ENCODE peak calls at places on chromosomes 11 and 22, in five cellular contexts. P is heart right ventricle, L is lower lobe of right lung, U is NT2/D1, H is left ventricle myocardium inferior. T is an unnamed sample.
A peak's percentile ranks its signal among the peaks of the same experiment; 100 is the strongest.

GRCh38 chr11:119370486-119371046 is 10.9 kb downstream of the USP2 start:
- DNase-seq in P (peak; percentile 74), L (no peak), U (no peak), H (peak; percentile 68), T (no peak)

GRCh38 chr11:81092517-81092916 is 1641.1 kb downstream of the FAM181B start:
- DNase-seq in P (no peak), L (no peak), U (no peak), H (no peak), T (no peak)

GRCh38 chr11:59199546-59200420 is 12.9 kb downstream of the MPEG1 start:
- DNase-seq in P (no peak), L (no peak), U (no peak), H (no peak), T (no peak)

GRCh38 chr11:117058761-117059233 is 39.4 kb downstream of the SIK3 start:
- DNase-seq in P (no peak), L (no peak), U (no peak), H (no peak), T (no peak)

GRCh38 chr22:39520874-39521857 is 804 bp downstream of the ATF4 start:
- DNase-seq in P (peak; percentile 86), L (peak; percentile 90), U (no peak), H (peak; percentile 84), T (peak; percentile 95)

GRCh38 chr11:86978756-86979608 is 23.8 kb upstream of the FZD4 start:
- DNase-seq in P (no peak), L (no peak), U (no peak), H (no peak), T (no peak)

GRCh38 chr11:9351956-9352355 is 32.5 kb upstream of the IPO7 start:
- DNase-seq in P (no peak), L (no peak), U (no peak), H (no peak), T (no peak)

GRCh38 chr22:27836181-27836580 is 34.6 kb upstream of the MN1 start:
- DNase-seq in P (no peak), L (no peak), U (no peak), H (no peak), T (no peak)

DNA sequence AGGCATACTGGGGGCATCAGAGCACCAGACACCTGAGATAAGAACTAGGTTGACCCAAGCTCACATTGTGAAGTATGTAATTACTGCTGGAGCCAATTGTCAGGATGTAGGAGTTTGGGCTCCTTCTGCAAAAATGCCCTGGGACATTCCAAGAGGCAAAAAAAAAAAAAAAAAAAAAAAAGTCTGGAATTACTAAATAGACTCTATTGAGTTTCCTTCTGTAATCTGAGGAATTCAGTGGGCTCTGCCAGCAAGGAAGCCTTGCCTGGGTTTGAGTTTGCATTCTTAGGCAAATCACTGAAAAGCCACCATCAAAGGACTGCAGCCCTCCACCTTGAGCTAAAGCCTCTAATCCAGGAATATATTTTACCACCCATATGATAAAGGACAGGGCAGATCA is 8.0 kb upstream of the CAVIN3 start:
- DNase-seq in P (no peak), L (no peak), U (no peak), H (no peak), T (no peak)
- H3K4me1 ChIP-seq in P (peaks cover 11% of the 10 kb centered on the region), L (peaks cover 13% of the 10 kb centered on the region), U (no peaks in the 10 kb centered on the region), H (peaks cover 44% of the 10 kb centered on the region), T (no peaks in the 10 kb centered on the region)

GRCh38 chr11:61480261-61480660 is 28.3 kb upstream of the LRRC10B start:
- DNase-seq in P (no peak), L (no peak), U (no peak), H (no peak), T (no peak)

GRCh38 chr11:61484541-61484940 is 24.0 kb upstream of the LRRC10B start:
- DNase-seq in P (no peak), L (peak; percentile 57), U (no peak), H (no peak), T (no peak)

GRCh38 chr11:61482513-61482912 is 26.0 kb upstream of the LRRC10B start:
- DNase-seq in P (no peak), L (no peak), U (peak; percentile 57), H (no peak), T (no peak)

GRCh38 chr11:61480936-61481335 is 27.6 kb upstream of the LRRC10B start:
- DNase-seq in P (no peak), L (no peak), U (peak; percentile 81), H (no peak), T (no peak)

DNA sequence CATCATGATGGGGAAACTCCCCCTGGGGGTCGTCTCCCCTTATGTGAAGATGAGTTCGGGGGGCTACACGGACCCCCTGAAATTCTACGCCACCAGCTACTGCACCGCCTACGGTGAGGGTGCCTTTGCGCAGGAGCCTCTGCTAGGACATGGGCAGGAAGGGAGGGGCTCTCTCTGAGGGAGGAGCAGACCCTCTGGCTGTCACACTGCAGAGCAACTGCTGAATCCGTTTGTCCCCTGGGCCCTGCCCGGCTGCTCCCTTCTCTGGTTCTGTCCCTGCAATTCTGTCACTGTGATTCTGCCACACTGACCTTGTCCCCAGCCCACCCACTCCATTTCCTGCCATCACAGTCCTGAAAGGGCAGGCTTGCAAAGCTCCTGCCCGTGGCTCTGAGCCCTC is 26.7 kb upstream of the LRRC10B start:
- DNase-seq in P (no peak), L (no peak), U (no peak), H (no peak), T (no peak)
- H3K27me3 ChIP-seq in P (no peaks in the 10 kb centered on the region), L (peaks cover 11% of the 10 kb centered on the region), U (peaks cover 9% of the 10 kb centered on the region), H (peaks cover 4% of the 10 kb centered on the region), T (peaks cover 19% of the 10 kb centered on the region)

DNA sequence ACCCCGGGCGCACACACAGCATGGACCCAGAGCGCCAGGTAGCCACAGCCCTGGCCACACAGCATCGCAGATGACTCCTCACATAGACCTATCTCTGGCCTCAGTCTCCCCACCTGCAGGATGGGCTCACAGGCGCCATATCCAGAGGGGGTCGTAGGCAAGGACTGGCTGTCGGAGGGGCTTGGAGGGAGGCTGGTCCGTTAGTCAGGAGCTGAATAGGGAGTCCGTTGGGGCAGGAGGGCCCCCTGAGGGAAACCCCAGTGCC is 2.1 kb downstream of the PLXNB2 start:
- DNase-seq in P (no peak), L (no peak), U (no peak), H (no peak), T (no peak)
- H3K4me1 ChIP-seq in P (peaks cover 77% of the 10 kb centered on the region), L (peaks cover 80% of the 10 kb centered on the region), U (peaks cover 37% of the 10 kb centered on the region), H (peaks cover 91% of the 10 kb centered on the region), T (peaks cover 72% of the 10 kb centered on the region)

GRCh38 chr11:15653191-15653590 is 538.5 kb downstream of the INSC start:
- DNase-seq in P (no peak), L (no peak), U (no peak), H (no peak), T (no peak)

GRCh38 chr11:15651782-15652181 is 537.1 kb downstream of the INSC start:
- DNase-seq in P (no peak), L (no peak), U (no peak), H (no peak), T (no peak)

GRCh38 chr11:15657264-15657663 is 542.5 kb downstream of the INSC start:
- DNase-seq in P (no peak), L (no peak), U (no peak), H (no peak), T (no peak)

GRCh38 chr11:15655552-15655951 is 540.8 kb downstream of the INSC start:
- DNase-seq in P (no peak), L (no peak), U (no peak), H (no peak), T (no peak)

DNA sequence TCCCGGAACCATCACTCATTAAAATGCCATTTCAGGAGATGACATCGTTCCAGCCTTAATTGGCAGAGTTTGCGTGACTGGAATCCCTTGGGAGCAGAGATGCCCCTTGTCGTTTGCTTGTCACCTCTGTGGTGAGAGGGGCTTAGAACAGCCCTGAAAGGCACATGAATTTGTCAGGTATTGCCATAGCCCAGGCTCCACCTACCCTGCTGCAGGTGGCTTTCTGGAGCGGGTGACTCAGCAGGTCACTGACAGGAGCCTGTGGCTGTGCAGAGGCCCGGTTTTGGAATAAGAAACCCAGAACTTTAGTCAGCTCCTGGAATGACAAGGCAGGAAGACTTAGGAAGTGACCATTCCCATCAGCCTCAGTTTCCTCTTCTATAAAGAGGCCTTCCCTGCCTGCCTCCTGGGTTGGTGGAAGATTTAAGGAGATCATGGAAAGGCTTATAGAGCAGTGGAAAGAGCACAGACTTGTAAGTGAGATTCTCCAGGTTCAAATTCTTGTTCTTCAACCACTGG is 539.7 kb downstream of the INSC start:
- DNase-seq in P (no peak), L (no peak), U (no peak), H (no peak), T (no peak)
- H3K27me3 ChIP-seq in P (peaks cover 27% of the 10 kb centered on the region), L (peaks cover 4% of the 10 kb centered on the region), U (no peaks in the 10 kb centered on the region), H (no peaks in the 10 kb centered on the region), T (peaks cover 17% of the 10 kb centered on the region)

GRCh38 chr11:65588199-65589054 is 7.2 kb downstream of the KCNK7 start:
- DNase-seq in P (peak; percentile 61), L (peak; percentile 79), U (peak; percentile 48), H (peak; percentile 66), T (peak; percentile 71)

GRCh38 chr11:65591939-65592814 is 3.4 kb downstream of the KCNK7 start:
- DNase-seq in P (peak; percentile 55), L (no peak), U (peak; percentile 75), H (peak; percentile 54), T (no peak)

GRCh38 chr11:65590240-65590738 is 5.3 kb downstream of the KCNK7 start:
- DNase-seq in P (peak; percentile 57), L (no peak), U (no peak), H (peak; percentile 62), T (no peak)

GRCh38 chr11:65586676-65587075 is 8.9 kb downstream of the KCNK7 start:
- DNase-seq in P (no peak), L (no peak), U (peak; percentile 64), H (no peak), T (no peak)

GRCh38 chr11:65589444-65590239 is 6.0 kb downstream of the KCNK7 start:
- DNase-seq in P (no peak), L (no peak), U (no peak), H (no peak), T (no peak)
- H3K4me1 ChIP-seq in P (peaks cover 40% of the 10 kb centered on the region), L (peaks cover 40% of the 10 kb centered on the region), U (peaks cover 42% of the 10 kb centered on the region), H (peaks cover 88% of the 10 kb centered on the region), T (peaks cover 73% of the 10 kb centered on the region)

T was measured in left lung.